ENCODE peak calls at places on chromosomes 6 and 20, in five cellular contexts. One of them, this sample, is unnamed.

GRCh38 chr20:33908351-33908750 is 85.4 kb upstream of the RALY start:
- DNase-seq in GM12865: no peak
- DNase-seq in stimulated activated CD4-positive, alpha-beta T cell treated with anti-CD3 and anti-CD28 coated beads, Interleukin-4, amount 100 ng/mL, for 48 hours: no peak
- DNase-seq in cardiac fibroblast: no peak
- DNase-seq in G401: no peak
- DNase-seq in this sample: no peak

GRCh38 chr6:63538550-63538949 is 33.7 kb upstream of the LOC128125822 start:
- DNase-seq in GM12865: no peak
- DNase-seq in stimulated activated CD4-positive, alpha-beta T cell treated with anti-CD3 and anti-CD28 coated beads, Interleukin-4, amount 100 ng/mL, for 48 hours: no peak
- DNase-seq in G401: no peak
- DNase-seq in cardiac fibroblast: no peak
- DNase-seq in this sample: no peak

GRCh38 chr6:147935656-147936055 is 407.0 kb upstream of the SASH1 start:
- DNase-seq in cardiac fibroblast: no peak
- DNase-seq in GM12865: no peak
- DNase-seq in G401: no peak
- DNase-seq in stimulated activated CD4-positive, alpha-beta T cell treated with anti-CD3 and anti-CD28 coated beads, Interleukin-4, amount 100 ng/mL, for 48 hours: no peak
- DNase-seq in this sample: no peak

GRCh38 chr6:108592371-108593337 is 31.9 kb downstream of the FOXO3 start:
- DNase-seq in cardiac fibroblast: peak; percentile 88
- DNase-seq in GM12865: peak; percentile 92
- DNase-seq in G401: no peak
- DNase-seq in stimulated activated CD4-positive, alpha-beta T cell treated with anti-CD3 and anti-CD28 coated beads, Interleukin-4, amount 100 ng/mL, for 48 hours: peak; percentile 17
- DNase-seq in this sample: no peak

GRCh38 chr20:4920131-4920530 is 81.2 kb downstream of the SLC23A2 start:
- DNase-seq in GM12865: no peak
- DNase-seq in G401: no peak
- DNase-seq in cardiac fibroblast: no peak
- DNase-seq in stimulated activated CD4-positive, alpha-beta T cell treated with anti-CD3 and anti-CD28 coated beads, Interleukin-4, amount 100 ng/mL, for 48 hours: no peak
- DNase-seq in this sample: no peak

GRCh38 chr20:271528-271927 is 14.0 kb downstream of the DEFB132 start:
- DNase-seq in GM12865: no peak
- DNase-seq in G401: no peak
- DNase-seq in stimulated activated CD4-positive, alpha-beta T cell treated with anti-CD3 and anti-CD28 coated beads, Interleukin-4, amount 100 ng/mL, for 48 hours: no peak
- DNase-seq in cardiac fibroblast: no peak
- DNase-seq in this sample: no peak

GRCh38 chr20:36802326-36803223 is 29.0 kb upstream of the DSN1 start:
- DNase-seq in stimulated activated CD4-positive, alpha-beta T cell treated with anti-CD3 and anti-CD28 coated beads, Interleukin-4, amount 100 ng/mL, for 48 hours: no peak
- DNase-seq in cardiac fibroblast: peak; percentile 79
- DNase-seq in GM12865: no peak
- DNase-seq in G401: peak; percentile 44
- DNase-seq in this sample: no peak

GRCh38 chr6:110490110-110490509 is 13.7 kb upstream of the SLC22A16 start:
- DNase-seq in GM12865: no peak
- DNase-seq in cardiac fibroblast: no peak
- DNase-seq in stimulated activated CD4-positive, alpha-beta T cell treated with anti-CD3 and anti-CD28 coated beads, Interleukin-4, amount 100 ng/mL, for 48 hours: no peak
- DNase-seq in G401: no peak
- DNase-seq in this sample: no peak

This sample was measured in WTC11.